ENCODE peak calls at places on chromosomes 4 and X, in seven cellular contexts. One of them, this sample, is unnamed.
A peak's percentile ranks its signal among the peaks of the same experiment; 100 is the strongest.

GRCh38 chrX:71056857-71057256 is 11.3 kb downstream of the SNX12 start:
- DNase-seq in HepG2: no peak
- DNase-seq in dorsolateral prefrontal cortex: no peak
- DNase-seq in astrocyte: peak; percentile 6
- DNase-seq in GM12878: no peak
- DNase-seq in body of pancreas: no peak
- DNase-seq in stomach: no peak
- DNase-seq in this sample: no peak

GRCh38 chr4:56206258-56206657 is 181.0 kb downstream of the AASDH start:
- DNase-seq in stomach: no peak
- DNase-seq in GM12878: no peak
- DNase-seq in HepG2: no peak
- DNase-seq in dorsolateral prefrontal cortex: no peak
- DNase-seq in astrocyte: no peak
- DNase-seq in body of pancreas: no peak
- DNase-seq in this sample: no peak

GRCh38 chr4:27003602-27004238 is 143.1 kb downstream of the STIM2 start:
- DNase-seq in GM12878: no peak
- DNase-seq in HepG2: no peak
- DNase-seq in astrocyte: peak; percentile 62
- DNase-seq in body of pancreas: no peak
- DNase-seq in dorsolateral prefrontal cortex: no peak
- DNase-seq in stomach: no peak
- DNase-seq in this sample: no peak

GRCh38 chr4:61511716-61512488 is 311.8 kb downstream of the ADGRL3 start:
- DNase-seq in GM12878: no peak
- DNase-seq in HepG2: no peak
- DNase-seq in stomach: no peak
- DNase-seq in astrocyte: peak; percentile 76
- DNase-seq in body of pancreas: no peak
- DNase-seq in dorsolateral prefrontal cortex: no peak
- DNase-seq in this sample: no peak

GRCh38 chr4:177405508-177405907 is 36.7 kb downstream of the AGA start:
- DNase-seq in body of pancreas: no peak
- DNase-seq in stomach: no peak
- DNase-seq in GM12878: no peak
- DNase-seq in astrocyte: peak; percentile 29
- DNase-seq in dorsolateral prefrontal cortex: no peak
- DNase-seq in HepG2: no peak
- DNase-seq in this sample: no peak

GRCh38 chr4:30753316-30753715 is 33.1 kb downstream of the PCDH7 start:
- DNase-seq in dorsolateral prefrontal cortex: no peak
- DNase-seq in HepG2: no peak
- DNase-seq in astrocyte: peak; percentile 82
- DNase-seq in stomach: no peak
- DNase-seq in GM12878: no peak
- DNase-seq in body of pancreas: no peak
- DNase-seq in this sample: no peak

GRCh38 chr4:168409089-168409801 is 71.0 kb downstream of the DDX60L start:
- DNase-seq in body of pancreas: no peak
- DNase-seq in stomach: no peak
- DNase-seq in HepG2: no peak
- DNase-seq in dorsolateral prefrontal cortex: no peak
- DNase-seq in GM12878: no peak
- DNase-seq in astrocyte: peak; percentile 41
- DNase-seq in this sample: no peak

GRCh38 chr4:26609868-26610267 is 26.0 kb downstream of the TBC1D19 start:
- DNase-seq in GM12878: no peak
- DNase-seq in astrocyte: no peak
- DNase-seq in HepG2: no peak
- DNase-seq in dorsolateral prefrontal cortex: no peak
- DNase-seq in stomach: no peak
- DNase-seq in body of pancreas: no peak
- DNase-seq in this sample: no peak

GRCh38 chr4:92235741-92236140 is 68.0 kb upstream of the GRID2 start:
- DNase-seq in body of pancreas: no peak
- DNase-seq in astrocyte: peak; percentile 13
- DNase-seq in GM12878: no peak
- DNase-seq in stomach: no peak
- DNase-seq in HepG2: no peak
- DNase-seq in dorsolateral prefrontal cortex: no peak
- DNase-seq in this sample: peak; percentile 73

GRCh38 chr4:25779021-25779420 is 83.8 kb downstream of the SEL1L3 start:
- DNase-seq in astrocyte: peak; percentile 18
- DNase-seq in body of pancreas: no peak
- DNase-seq in dorsolateral prefrontal cortex: no peak
- DNase-seq in stomach: no peak
- DNase-seq in GM12878: no peak
- DNase-seq in HepG2: no peak
- DNase-seq in this sample: no peak

DNA sequence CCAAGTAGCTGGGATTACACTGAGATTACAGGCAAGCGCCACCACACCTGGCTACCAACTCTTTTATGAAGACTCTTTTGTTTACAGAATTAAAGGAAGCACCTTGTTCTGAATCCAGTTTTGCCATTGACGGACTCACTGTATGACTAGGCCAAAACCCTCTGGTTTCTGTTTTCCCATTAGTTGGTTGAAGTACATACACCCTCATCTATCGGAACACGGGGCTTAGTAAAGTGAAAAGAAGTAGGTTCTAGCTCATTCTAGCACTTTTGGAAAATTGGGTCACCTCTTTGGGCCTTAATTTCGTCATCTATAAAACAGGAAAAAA is 360.4 kb upstream of the ZCCHC13 start:
- DNase-seq in GM12878: no peak
- DNase-seq in body of pancreas: no peak
- DNase-seq in HepG2: no peak
- DNase-seq in dorsolateral prefrontal cortex: no peak
- DNase-seq in stomach: no peak
- DNase-seq in astrocyte: no peak
- DNase-seq in this sample: no peak
- H3K27ac ChIP-seq in GM12878: peak overlapping the region; percentile 41
- H3K27ac ChIP-seq in body of pancreas: peak overlapping the region; percentile 72
- H3K27ac ChIP-seq in HepG2: peak overlapping the region; percentile 96
- H3K27ac ChIP-seq in dorsolateral prefrontal cortex: no peak overlapping the region
- H3K27ac ChIP-seq in stomach: no peak overlapping the region
- H3K27ac ChIP-seq in astrocyte: peak overlapping the region; percentile 96
- H3K27ac ChIP-seq in this sample: peak overlapping the region; percentile 58

GRCh38 chr4:84496356-84497219 is 2.5 kb downstream of the NKX6-1 start:
- DNase-seq in dorsolateral prefrontal cortex: no peak
- DNase-seq in HepG2: no peak
- DNase-seq in astrocyte: no peak
- DNase-seq in body of pancreas: peak; percentile 29
- DNase-seq in GM12878: no peak
- DNase-seq in stomach: no peak
- DNase-seq in this sample: no peak
- H3K4me3 ChIP-seq in dorsolateral prefrontal cortex: peak overlapping the region; percentile 59
- H3K4me3 ChIP-seq in HepG2: no peak overlapping the region
- H3K4me3 ChIP-seq in astrocyte: peak overlapping the region; percentile 54
- H3K4me3 ChIP-seq in body of pancreas: no peak overlapping the region
- H3K4me3 ChIP-seq in GM12878: no peak overlapping the region
- H3K4me3 ChIP-seq in stomach: no peak overlapping the region
- H3K4me3 ChIP-seq in this sample: peak overlapping the region; percentile 97

GRCh38 chr4:129474698-129475097 is 378.7 kb downstream of the C4orf33 start:
- DNase-seq in dorsolateral prefrontal cortex: no peak
- DNase-seq in astrocyte: no peak
- DNase-seq in HepG2: no peak
- DNase-seq in body of pancreas: no peak
- DNase-seq in GM12878: no peak
- DNase-seq in stomach: no peak
- DNase-seq in this sample: no peak
- H3K27ac ChIP-seq in dorsolateral prefrontal cortex: no peak overlapping the region
- H3K27ac ChIP-seq in astrocyte: no peak overlapping the region
- H3K27ac ChIP-seq in HepG2: no peak overlapping the region
- H3K27ac ChIP-seq in body of pancreas: no peak overlapping the region
- H3K27ac ChIP-seq in GM12878: no peak overlapping the region
- H3K27ac ChIP-seq in stomach: no peak overlapping the region
- H3K27ac ChIP-seq in this sample: no peak overlapping the region

DNA sequence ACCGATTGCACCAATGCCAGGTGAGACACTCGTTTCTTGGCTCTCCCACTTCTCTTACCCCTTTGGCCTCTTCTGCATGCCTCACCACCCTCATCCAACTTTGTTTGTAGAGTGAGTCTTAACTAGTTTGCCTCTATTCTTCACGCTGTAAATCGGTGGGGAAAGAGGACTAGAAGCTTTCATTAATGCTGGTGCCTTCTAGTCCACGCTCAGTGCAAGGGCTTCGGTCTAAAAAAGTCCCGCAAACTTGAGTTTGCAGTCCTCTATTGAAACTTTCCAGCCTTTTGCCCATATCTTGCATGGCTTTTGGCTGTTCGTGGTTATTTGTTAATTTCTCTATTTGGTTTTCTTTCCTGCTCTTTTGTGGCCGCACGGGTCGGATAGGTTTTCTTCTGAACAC is 838 bp downstream of the DACH2 start:
- DNase-seq in GM12878: no peak
- DNase-seq in dorsolateral prefrontal cortex: no peak
- DNase-seq in body of pancreas: no peak
- DNase-seq in HepG2: no peak
- DNase-seq in astrocyte: no peak
- DNase-seq in stomach: no peak
- DNase-seq in this sample: no peak
- H3K4me3 ChIP-seq in GM12878: no peak overlapping the region
- H3K4me3 ChIP-seq in dorsolateral prefrontal cortex: peak overlapping the region; percentile 57
- H3K4me3 ChIP-seq in body of pancreas: no peak overlapping the region
- H3K4me3 ChIP-seq in HepG2: no peak overlapping the region
- H3K4me3 ChIP-seq in astrocyte: peak overlapping the region; percentile 58
- H3K4me3 ChIP-seq in stomach: peak overlapping the region; percentile 37
- H3K4me3 ChIP-seq in this sample: peak overlapping the region; percentile 77

GRCh38 chr4:22942920-22943559 is 250.3 kb downstream of the GBA3 start:
- DNase-seq in astrocyte: no peak
- DNase-seq in GM12878: no peak
- DNase-seq in stomach: no peak
- DNase-seq in dorsolateral prefrontal cortex: no peak
- DNase-seq in body of pancreas: no peak
- DNase-seq in HepG2: no peak
- DNase-seq in this sample: no peak
- H3K27ac ChIP-seq in astrocyte: no peak overlapping the region
- H3K27ac ChIP-seq in GM12878: no peak overlapping the region
- H3K27ac ChIP-seq in stomach: no peak overlapping the region
- H3K27ac ChIP-seq in dorsolateral prefrontal cortex: no peak overlapping the region
- H3K27ac ChIP-seq in body of pancreas: no peak overlapping the region
- H3K27ac ChIP-seq in HepG2: no peak overlapping the region
- H3K27ac ChIP-seq in this sample: no peak overlapping the region

GRCh38 chrX:72306085-72306801 is 529 bp upstream of the CITED1 start:
- DNase-seq in stomach: no peak
- DNase-seq in dorsolateral prefrontal cortex: no peak
- DNase-seq in astrocyte: no peak
- DNase-seq in HepG2: no peak
- DNase-seq in GM12878: no peak
- DNase-seq in body of pancreas: peak; percentile 26
- DNase-seq in this sample: no peak

GRCh38 chrX:72308209-72308565 is 2.5 kb upstream of the CITED1 start:
- DNase-seq in HepG2: no peak
- DNase-seq in body of pancreas: no peak
- DNase-seq in astrocyte: no peak
- DNase-seq in dorsolateral prefrontal cortex: no peak
- DNase-seq in GM12878: no peak
- DNase-seq in stomach: no peak
- DNase-seq in this sample: no peak

GRCh38 chrX:72306851-72307645 is 1.3 kb upstream of the CITED1 start:
- DNase-seq in body of pancreas: peak; percentile 77
- DNase-seq in astrocyte: peak; percentile 62
- DNase-seq in dorsolateral prefrontal cortex: peak; percentile 61
- DNase-seq in stomach: peak; percentile 63
- DNase-seq in GM12878: no peak
- DNase-seq in HepG2: peak; percentile 17
- DNase-seq in this sample: no peak

GRCh38 chrX:72308566-72309296 is 3.0 kb upstream of the CITED1 start:
- DNase-seq in stomach: peak; percentile 64
- DNase-seq in GM12878: no peak
- DNase-seq in dorsolateral prefrontal cortex: peak; percentile 52
- DNase-seq in astrocyte: peak; percentile 57
- DNase-seq in HepG2: peak; percentile 27
- DNase-seq in body of pancreas: peak; percentile 79
- DNase-seq in this sample: peak; percentile 8

GRCh38 chrX:72307646-72308051 is 1.9 kb upstream of the CITED1 start:
- DNase-seq in GM12878: no peak
- DNase-seq in body of pancreas: no peak
- DNase-seq in HepG2: no peak
- DNase-seq in astrocyte: no peak
- DNase-seq in dorsolateral prefrontal cortex: no peak
- DNase-seq in stomach: no peak
- DNase-seq in this sample: no peak
- H3K4me3 ChIP-seq in GM12878: no peak overlapping the region
- H3K4me3 ChIP-seq in body of pancreas: no peak overlapping the region
- H3K4me3 ChIP-seq in HepG2: peak overlapping the region; percentile 30
- H3K4me3 ChIP-seq in astrocyte: peak overlapping the region; percentile 48
- H3K4me3 ChIP-seq in dorsolateral prefrontal cortex: peak overlapping the region; percentile 67
- H3K4me3 ChIP-seq in stomach: peak overlapping the region; percentile 48
- H3K4me3 ChIP-seq in this sample: no peak overlapping the region

GRCh38 chrX:136525738-136526606 is 6.0 kb upstream of the VGLL1 start:
- DNase-seq in stomach: peak; percentile 76
- DNase-seq in body of pancreas: peak; percentile 68
- DNase-seq in astrocyte: peak; percentile 78
- DNase-seq in GM12878: no peak
- DNase-seq in HepG2: no peak
- DNase-seq in dorsolateral prefrontal cortex: peak; percentile 47
- DNase-seq in this sample: no peak
- H3K27ac ChIP-seq in stomach: no peak overlapping the region
- H3K27ac ChIP-seq in body of pancreas: no peak overlapping the region
- H3K27ac ChIP-seq in astrocyte: no peak overlapping the region
- H3K27ac ChIP-seq in GM12878: no peak overlapping the region
- H3K27ac ChIP-seq in HepG2: no peak overlapping the region
- H3K27ac ChIP-seq in dorsolateral prefrontal cortex: no peak overlapping the region
- H3K27ac ChIP-seq in this sample: no peak overlapping the region

DNA sequence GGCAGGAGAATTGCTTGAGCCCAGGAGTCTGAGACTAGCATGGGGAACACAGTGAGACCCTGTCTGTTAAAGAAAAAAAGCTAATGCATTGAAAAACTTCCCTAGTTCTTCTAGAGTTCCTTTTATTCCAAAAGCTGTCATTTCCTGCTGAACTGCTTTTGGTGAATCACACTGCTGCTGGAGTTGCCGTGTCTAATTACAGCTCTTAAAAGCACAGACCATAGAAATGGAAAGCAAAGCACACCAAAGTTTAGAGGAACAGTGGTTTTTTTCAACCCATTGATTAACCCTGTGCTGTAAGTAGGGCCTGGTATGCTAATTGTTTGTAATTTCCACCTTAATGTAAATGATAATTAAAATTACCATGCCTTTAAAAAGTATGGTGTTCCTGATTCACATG is 52.4 kb downstream of the SEPTIN11 start:
- DNase-seq in stomach: no peak
- DNase-seq in GM12878: no peak
- DNase-seq in dorsolateral prefrontal cortex: no peak
- DNase-seq in astrocyte: peak; percentile 80
- DNase-seq in HepG2: no peak
- DNase-seq in body of pancreas: no peak
- DNase-seq in this sample: no peak
- H3K4me3 ChIP-seq in stomach: no peak overlapping the region
- H3K4me3 ChIP-seq in GM12878: no peak overlapping the region
- H3K4me3 ChIP-seq in dorsolateral prefrontal cortex: no peak overlapping the region
- H3K4me3 ChIP-seq in astrocyte: peak overlapping the region; percentile 2
- H3K4me3 ChIP-seq in HepG2: no peak overlapping the region
- H3K4me3 ChIP-seq in body of pancreas: no peak overlapping the region
- H3K4me3 ChIP-seq in this sample: no peak overlapping the region

This sample was measured in SK-N-MC.